ENCODE peak calls at places on chromosome 18, in six cellular contexts. B is upper lobe of left lung, E is K562, R is stomach, C is esophagus muscularis mucosa, W is sigmoid colon. G is an unnamed sample.

GRCh38 chr18:27661320-27662049 is 476.4 kb upstream of the CHST9 start:
- DNase-seq in B (no peak), E (no peak), R (no peak), C (no peak), W (no peak), G (no peak)

GRCh38 chr18:46939337-46939963 is 22.0 kb downstream of the KATNAL2 start:
- DNase-seq in B (no peak), E (no peak), R (no peak), C (no peak), W (no peak), G (no peak)

GRCh38 chr18:32439802-32440201 is 30.9 kb downstream of the GAREM1 start:
- DNase-seq in B (no peak), E (no peak), R (no peak), C (no peak), W (no peak), G (no peak)

GRCh38 chr18:59008302-59008974 is 131.2 kb upstream of the SEC11C start:
- DNase-seq in B (no peak), E (no peak), R (no peak), C (no peak), W (no peak), G (no peak)

GRCh38 chr18:27996792-27997191 is 180.1 kb downstream of the CDH2 start:
- DNase-seq in B (no peak), E (no peak), R (no peak), C (no peak), W (no peak), G (no peak)

GRCh38 chr18:72822202-72822601 is 45.6 kb downstream of the NETO1 start:
- DNase-seq in B (peak), E (no peak), R (no peak), C (no peak), W (no peak), G (no peak)

GRCh38 chr18:37778417-37779165 is 213.0 kb upstream of the CELF4 start:
- DNase-seq in B (peak), E (peak), R (peak), C (no peak), W (no peak), G (peak)

GRCh38 chr18:13558132-13558531 is 168.2 kb downstream of the FAM210A start:
- DNase-seq in B (no peak), E (peak), R (no peak), C (no peak), W (no peak), G (no peak)

GRCh38 chr18:42814618-42815017 is 300.9 kb downstream of the RIT2 start:
- DNase-seq in B (no peak), E (no peak), R (no peak), C (no peak), W (no peak), G (no peak)

GRCh38 chr18:74748809-74749208 is 151.1 kb downstream of the ZNF407 start:
- DNase-seq in B (no peak), E (no peak), R (no peak), C (no peak), W (no peak), G (no peak)

GRCh38 chr18:9437672-9438071 is 37.6 kb upstream of the RALBP1 start:
- DNase-seq in B (no peak), E (no peak), R (no peak), C (no peak), W (no peak), G (no peak)

GRCh38 chr18:9436176-9436575 is 39.1 kb upstream of the RALBP1 start:
- DNase-seq in B (no peak), E (no peak), R (no peak), C (no peak), W (no peak), G (no peak)

GRCh38 chr18:9437049-9437448 is 38.3 kb upstream of the RALBP1 start:
- DNase-seq in B (no peak), E (no peak), R (no peak), C (no peak), W (peak), G (no peak)

GRCh38 chr18:9444549-9444948 is 30.8 kb upstream of the RALBP1 start:
- DNase-seq in B (no peak), E (no peak), R (no peak), C (no peak), W (no peak), G (no peak)

DNA sequence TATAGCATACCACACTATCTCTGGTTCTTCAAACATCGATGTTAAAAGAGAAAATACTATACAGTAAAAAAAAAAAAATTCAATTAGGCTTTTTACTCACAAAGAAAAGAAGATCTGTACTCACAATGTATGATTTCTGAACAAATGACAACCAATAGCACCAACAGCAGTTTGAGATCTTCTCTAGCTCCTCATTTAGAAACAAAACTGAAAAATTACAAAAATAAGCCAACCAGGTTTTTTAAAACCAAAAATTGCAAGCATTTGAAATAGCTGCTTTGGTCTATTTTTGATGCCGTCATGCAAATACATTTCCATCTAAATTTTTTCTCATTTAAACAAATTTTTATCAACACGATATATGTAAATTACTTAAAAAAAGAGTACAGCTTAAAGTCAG is 34.3 kb upstream of the RALBP1 start:
- DNase-seq in B (no peak), E (no peak), R (no peak), C (no peak), W (no peak), G (no peak)
- TF ChIP-seq EP300 in B (no peak), E (no peak), R (no peak), C (no peak), W (no peak), G (no peak)

GRCh38 chr18:48023334-48024008 is 93.0 kb upstream of the SMAD2 start:
- DNase-seq in B (no peak), E (peak), R (peak), C (no peak), W (peak), G (no peak)
- TF ChIP-seq POLR2AphosphoS5 in B (no peak), E (no peak), R (no peak), C (no peak), W (no peak), G (no peak)

DNA sequence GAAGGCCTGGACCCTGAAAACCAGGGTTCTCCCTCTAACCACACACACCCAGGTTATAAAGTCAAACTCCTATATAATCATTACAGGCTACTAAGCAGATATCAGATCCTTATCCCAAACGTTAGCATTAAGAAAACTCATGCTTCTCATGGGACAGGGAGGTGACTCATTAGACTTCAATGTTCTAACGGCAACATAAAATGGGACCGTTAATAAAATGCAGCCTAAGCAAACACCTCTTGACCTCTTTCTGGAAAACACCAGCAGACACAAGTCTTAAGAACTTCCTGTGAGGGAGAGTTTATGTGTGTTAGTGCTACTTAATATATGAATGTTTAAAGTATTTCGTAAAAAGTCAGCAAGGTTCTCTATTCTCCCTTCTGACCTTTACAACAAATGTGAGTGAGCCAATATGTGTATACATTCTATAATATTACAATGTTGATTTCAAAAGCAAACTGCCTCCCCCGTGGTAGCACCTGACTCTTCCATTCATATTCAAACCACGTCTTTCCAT is 31.7 kb downstream of the LPIN2 start:
- DNase-seq in B (no peak), E (no peak), R (no peak), C (no peak), W (no peak), G (no peak)
- TF ChIP-seq EP300 in B (no peak), E (no peak), R (no peak), C (no peak), W (no peak), G (no peak)

GRCh38 chr18:51196811-51197660 is 445 bp downstream of the MEX3C start:
- DNase-seq in B (peak), E (peak), R (peak), C (no peak), W (peak), G (peak)

GRCh38 chr18:51195602-51196115 is 1.8 kb downstream of the MEX3C start:
- DNase-seq in B (no peak), E (no peak), R (no peak), C (no peak), W (no peak), G (no peak)

GRCh38 chr18:51196116-51196810 is 1.2 kb downstream of the MEX3C start:
- DNase-seq in B (peak), E (peak), R (peak), C (no peak), W (peak), G (peak)

GRCh38 chr18:51195086-51195601 is 2.3 kb downstream of the MEX3C start:
- DNase-seq in B (no peak), E (no peak), R (no peak), C (no peak), W (no peak), G (no peak)

DNA sequence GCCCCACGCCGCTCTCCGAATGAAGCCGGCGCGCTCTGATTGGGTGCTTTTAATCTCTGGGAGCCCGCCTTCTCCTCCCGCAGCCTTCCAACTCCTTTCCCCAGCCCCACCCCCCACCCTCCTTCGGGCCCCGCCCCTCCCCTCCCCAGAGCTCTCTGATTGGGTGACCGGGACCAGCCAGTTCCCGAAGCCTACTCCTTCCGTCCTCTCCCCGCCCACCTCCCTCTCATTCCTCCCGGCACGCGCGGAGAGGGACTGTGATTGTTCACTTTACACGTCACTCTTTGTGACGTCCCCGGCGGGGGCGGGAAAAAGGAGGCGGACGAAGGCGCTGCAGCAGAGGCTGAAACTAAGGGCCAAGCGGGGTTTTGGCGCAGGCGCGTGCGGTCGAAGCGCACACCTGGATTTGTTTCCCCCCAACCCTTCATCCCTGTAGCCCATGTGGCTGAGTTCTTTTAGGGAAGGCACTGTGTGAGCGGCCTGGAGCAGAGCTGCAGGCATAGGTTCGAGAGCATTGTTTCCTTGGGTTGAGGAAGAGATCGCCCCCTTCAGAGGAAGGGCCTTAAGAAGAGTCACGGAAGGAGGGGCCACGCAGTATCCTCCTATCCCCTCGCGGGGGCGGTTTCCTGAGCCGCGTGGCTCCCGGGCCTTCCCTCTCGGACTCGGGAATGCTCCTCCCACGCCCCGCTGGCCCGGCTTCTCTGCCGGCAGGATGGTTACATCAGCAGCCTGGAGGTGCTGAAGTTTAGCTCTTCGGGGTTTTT is at the start of gene MEX3C:
- DNase-seq in B (peak), E (peak), R (peak), C (peak), W (peak), G (peak)
- TF ChIP-seq POLR2AphosphoS5 in B (peak), E (peak), R (peak), C (peak), W (peak), G (no peak)

GRCh38 chr18:394997-395383 is 105.5 kb downstream of the COLEC12 start:
- DNase-seq in B (no peak), E (no peak), R (no peak), C (no peak), W (peak), G (no peak)
- TF ChIP-seq EP300 in B (no peak), E (no peak), R (no peak), C (no peak), W (no peak), G (no peak)

GRCh38 chr18:45250479-45250878 is 364.8 kb upstream of the SLC14A2 start:
- DNase-seq in B (no peak), E (no peak), R (no peak), C (no peak), W (no peak), G (no peak)

GRCh38 chr18:45245036-45245638 is 370.1 kb upstream of the SLC14A2 start:
- DNase-seq in B (no peak), E (no peak), R (no peak), C (no peak), W (no peak), G (no peak)

GRCh38 chr18:45249306-45249705 is 366.0 kb upstream of the SLC14A2 start:
- DNase-seq in B (no peak), E (no peak), R (no peak), C (no peak), W (no peak), G (no peak)

GRCh38 chr18:45251236-45251635 is 364.0 kb upstream of the SLC14A2 start:
- DNase-seq in B (no peak), E (no peak), R (no peak), C (no peak), W (no peak), G (no peak)

GRCh38 chr18:45248240-45248903 is 366.9 kb upstream of the SLC14A2 start:
- DNase-seq in B (no peak), E (no peak), R (no peak), C (no peak), W (peak), G (no peak)
- TF ChIP-seq POLR2AphosphoS5 in B (no peak), E (no peak), R (peak), C (peak), W (no peak), G (no peak)